ENCODE peak calls at places on chromosomes 1 and 21, in four cellular contexts. E, Q, J and X are unnamed samples.

GRCh38 chr1:119040489-119040888 is 52.3 kb upstream of the TBX15 start:
- DNase-seq in E (no peak), Q (no peak), J (no peak), X (no peak)

GRCh38 chr1:244988521-244988920 is 124.2 kb upstream of the HNRNPU start:
- DNase-seq in Q (no peak), J (no peak), E (no peak), X (no peak)

GRCh38 chr1:170836146-170836545 is 99.2 kb upstream of the MROH9 start:
- DNase-seq in Q (no peak), E (no peak), J (peak), X (no peak)

GRCh38 chr1:93636712-93637111 is 44.9 kb downstream of the BCAR3 start:
- DNase-seq in J (no peak), Q (no peak), E (no peak), X (no peak)

GRCh38 chr1:64474133-64474532 is 4.2 kb downstream of the CACHD1 start:
- DNase-seq in E (no peak), J (no peak), Q (no peak), X (no peak)

GRCh38 chr21:38920631-38921398 is 115.1 kb downstream of the ETS2 start:
- DNase-seq in E (no peak), J (peak), Q (no peak), X (no peak)

GRCh38 chr1:89739013-89739843 is 81.6 kb upstream of the LRRC8D start:
- DNase-seq in E (no peak), J (peak), Q (no peak), X (no peak)

GRCh38 chr1:207007352-207008033 is 25.1 kb downstream of the C1orf116 start:
- DNase-seq in Q (no peak), J (peak), E (peak), X (no peak)

GRCh38 chr21:44466996-44467858 is 11.9 kb downstream of the LRRC3 start:
- DNase-seq in Q (no peak), J (no peak), E (no peak), X (no peak)

GRCh38 chr1:8409107-8409506 is 91.2 kb downstream of the SLC45A1 start:
- DNase-seq in E (no peak), Q (no peak), J (peak), X (no peak)

GRCh38 chr1:214952648-214953047 is 129.9 kb upstream of the KCNK2 start:
- DNase-seq in J (no peak), Q (no peak), E (no peak), X (no peak)

GRCh38 chr1:206470692-206471414 is 577 bp downstream of the IKBKE start:
- DNase-seq in J (peak), E (no peak), Q (no peak), X (peak)

GRCh38 chr1:38746966-38747600 is 112.5 kb downstream of the RRAGC start:
- DNase-seq in J (no peak), Q (no peak), E (no peak), X (no peak)

GRCh38 chr1:226568077-226568831 is 19.7 kb downstream of the STUM start:
- DNase-seq in Q (no peak), E (no peak), J (no peak), X (no peak)

GRCh38 chr1:246683521-246683920 is 40.7 kb upstream of the SCCPDH start:
- DNase-seq in J (no peak), E (no peak), Q (no peak), X (no peak)

GRCh38 chr1:192008281-192008825 is 149.9 kb upstream of the RGS18 start:
- DNase-seq in E (no peak), Q (no peak), J (no peak), X (no peak)

GRCh38 chr1:168923521-168924136 is 182.9 kb upstream of the ATP1B1 start:
- DNase-seq in J (no peak), E (no peak), Q (no peak), X (no peak)

GRCh38 chr21:45453308-45453950 is 48.5 kb downstream of the COL18A1 start:
- DNase-seq in Q (peak), J (no peak), E (no peak), X (no peak)

GRCh38 chr1:36157973-36158826 is 2.2 kb downstream of the MAP7D1 start:
- DNase-seq in Q (no peak), J (no peak), E (no peak), X (peak)

GRCh38 chr1:210647406-210648333 is 319.0 kb downstream of the HHAT start:
- DNase-seq in J (peak), E (no peak), Q (no peak), X (no peak)

GRCh38 chr1:173474097-173474779 is 2.9 kb upstream of the PRDX6 start:
- DNase-seq in J (no peak), Q (no peak), E (no peak), X (no peak)

GRCh38 chr1:15231714-15232201 is 15.3 kb upstream of the FHAD1 start:
- DNase-seq in J (no peak), Q (no peak), E (no peak), X (no peak)

GRCh38 chr1:176770066-176770465 is 307.1 kb downstream of the PAPPA2 start:
- DNase-seq in J (no peak), E (no peak), Q (no peak), X (no peak)

GRCh38 chr1:20788489-20788795 is 1.3 kb upstream of the HP1BP3 start:
- DNase-seq in Q (no peak), E (no peak), J (no peak), X (no peak)
- H3K27ac ChIP-seq in Q (no peak), E (no peak), J (peak), X (peak)

GRCh38 chr1:202281316-202282016 is 60.3 kb downstream of the UBE2T start:
- DNase-seq in J (peak), Q (no peak), E (no peak), X (no peak)

GRCh38 chr1:202280595-202280994 is 61.1 kb downstream of the UBE2T start:
- DNase-seq in E (no peak), Q (no peak), J (no peak), X (no peak)

GRCh38 chr1:202283379-202283844 is 58.3 kb downstream of the UBE2T start:
- DNase-seq in J (peak), E (no peak), Q (no peak), X (no peak)

GRCh38 chr1:202282596-202283283 is 59.0 kb downstream of the UBE2T start:
- DNase-seq in J (no peak), Q (no peak), E (no peak), X (no peak)

DNA sequence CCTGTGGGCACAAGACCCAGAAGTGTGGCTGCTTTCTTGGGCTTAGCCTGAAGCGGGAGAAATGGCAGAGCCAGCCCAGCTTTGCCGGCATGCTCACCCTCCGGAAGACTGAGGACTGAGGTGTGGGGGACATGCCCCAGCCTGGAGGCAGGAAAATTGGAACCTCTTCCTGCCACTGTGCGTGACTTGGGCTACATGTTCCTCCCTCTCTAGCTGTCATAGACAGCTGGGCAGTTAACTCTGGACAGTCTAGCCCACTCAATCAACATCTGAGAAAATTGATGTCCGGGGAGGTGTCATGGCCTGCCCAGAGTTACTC is 59.8 kb downstream of the UBE2T start:
- DNase-seq in Q (no peak), E (peak), J (no peak), X (no peak)
- H3K27ac ChIP-seq in Q (no peak), E (no peak), J (no peak), X (no peak)

DNA sequence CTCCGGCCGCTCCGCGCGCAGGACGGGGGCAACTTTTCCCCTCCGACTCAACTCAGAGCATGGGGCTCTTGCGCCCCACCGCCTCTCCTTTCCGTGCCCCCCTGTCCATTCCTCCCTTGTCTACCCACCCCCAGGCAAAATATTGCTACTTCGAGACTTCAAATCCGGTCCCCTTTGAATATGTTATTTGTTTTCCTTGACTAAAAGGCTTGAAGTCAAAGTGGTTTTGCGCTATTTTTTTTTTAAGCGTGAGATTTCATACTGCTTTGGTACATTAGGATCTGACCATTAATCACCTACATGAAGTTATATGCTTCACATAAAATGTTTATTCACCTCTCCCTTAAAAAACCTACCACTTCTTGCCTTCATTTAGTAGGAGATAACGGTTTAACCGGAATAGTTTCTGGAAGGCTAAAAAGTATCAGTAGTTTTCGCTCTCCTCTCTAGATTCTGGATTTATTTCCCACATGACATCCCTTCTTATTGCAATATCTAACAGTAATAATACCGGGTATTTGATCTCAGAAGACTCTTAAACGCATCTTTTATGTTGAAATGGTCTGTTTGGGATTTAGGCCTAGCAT is 1.5 kb downstream of the NFIA start:
- DNase-seq in J (no peak), Q (no peak), E (no peak), X (no peak)
- H3K27ac ChIP-seq in J (peak), Q (peak), E (peak), X (no peak)

GRCh38 chr1:232628335-232629214 is 1.4 kb downstream of the SIPA1L2 start:
- DNase-seq in E (no peak), Q (no peak), J (peak), X (no peak)
- H3K27ac ChIP-seq in E (peak), Q (peak), J (no peak), X (no peak)